ENCODE peak calls at places on chromosomes 2 and 18, in ten cellular contexts. One of them, this sample, is unnamed.

GRCh38 chr2:161586517-161587167 is 37.6 kb upstream of the SLC4A10 start:
- DNase-seq in astrocyte of the spinal cord: peak
- DNase-seq in activated CD4-positive, alpha-beta T cell treated with anti-CD3 and anti-CD28 coated beads, Interleukin-2, amount 50 U/mL, for 48 hours: no peak
- DNase-seq in skeletal muscle cell: no peak
- DNase-seq in AG04449: no peak
- DNase-seq in NCI-H524 treated with DMSO at 0.1 percent for 48 hours: peak
- DNase-seq in globus pallidus: peak
- DNase-seq in HTR-8/SVneo: peak
- DNase-seq in HepG2: peak
- DNase-seq in mesothelial cell of epicardium: no peak
- DNase-seq in this sample: peak

GRCh38 chr2:17759805-17760204 is 5.9 kb downstream of the GEN1 start:
- DNase-seq in astrocyte of the spinal cord: no peak
- DNase-seq in activated CD4-positive, alpha-beta T cell treated with anti-CD3 and anti-CD28 coated beads, Interleukin-2, amount 50 U/mL, for 48 hours: no peak
- DNase-seq in skeletal muscle cell: no peak
- DNase-seq in AG04449: no peak
- DNase-seq in NCI-H524 treated with DMSO at 0.1 percent for 48 hours: no peak
- DNase-seq in globus pallidus: no peak
- DNase-seq in HTR-8/SVneo: no peak
- DNase-seq in HepG2: no peak
- DNase-seq in mesothelial cell of epicardium: no peak
- DNase-seq in this sample: no peak

GRCh38 chr2:238098854-238099708 is 1.1 kb upstream of the ESPNL start:
- DNase-seq in astrocyte of the spinal cord: no peak
- DNase-seq in activated CD4-positive, alpha-beta T cell treated with anti-CD3 and anti-CD28 coated beads, Interleukin-2, amount 50 U/mL, for 48 hours: peak
- DNase-seq in skeletal muscle cell: no peak
- DNase-seq in AG04449: no peak
- DNase-seq in NCI-H524 treated with DMSO at 0.1 percent for 48 hours: no peak
- DNase-seq in globus pallidus: no peak
- DNase-seq in HTR-8/SVneo: no peak
- DNase-seq in HepG2: no peak
- DNase-seq in mesothelial cell of epicardium: no peak
- DNase-seq in this sample: peak

GRCh38 chr18:44725300-44726096 is 44.8 kb downstream of the SETBP1 start:
- DNase-seq in astrocyte of the spinal cord: peak
- DNase-seq in activated CD4-positive, alpha-beta T cell treated with anti-CD3 and anti-CD28 coated beads, Interleukin-2, amount 50 U/mL, for 48 hours: peak
- DNase-seq in skeletal muscle cell: no peak
- DNase-seq in AG04449: no peak
- DNase-seq in NCI-H524 treated with DMSO at 0.1 percent for 48 hours: no peak
- DNase-seq in globus pallidus: peak
- DNase-seq in HTR-8/SVneo: no peak
- DNase-seq in HepG2: no peak
- DNase-seq in mesothelial cell of epicardium: no peak
- DNase-seq in this sample: peak

GRCh38 chr2:4336855-4337254 is 633.5 kb downstream of the DCDC2C start:
- DNase-seq in astrocyte of the spinal cord: no peak
- DNase-seq in activated CD4-positive, alpha-beta T cell treated with anti-CD3 and anti-CD28 coated beads, Interleukin-2, amount 50 U/mL, for 48 hours: no peak
- DNase-seq in skeletal muscle cell: no peak
- DNase-seq in AG04449: no peak
- DNase-seq in NCI-H524 treated with DMSO at 0.1 percent for 48 hours: no peak
- DNase-seq in globus pallidus: no peak
- DNase-seq in HTR-8/SVneo: no peak
- DNase-seq in HepG2: no peak
- DNase-seq in mesothelial cell of epicardium: no peak
- DNase-seq in this sample: no peak

GRCh38 chr18:39841133-39842041 is 2113.6 kb upstream of the PIK3C3 start:
- DNase-seq in astrocyte of the spinal cord: peak
- DNase-seq in activated CD4-positive, alpha-beta T cell treated with anti-CD3 and anti-CD28 coated beads, Interleukin-2, amount 50 U/mL, for 48 hours: no peak
- DNase-seq in skeletal muscle cell: peak
- DNase-seq in AG04449: no peak
- DNase-seq in NCI-H524 treated with DMSO at 0.1 percent for 48 hours: peak
- DNase-seq in globus pallidus: peak
- DNase-seq in HTR-8/SVneo: peak
- DNase-seq in HepG2: peak
- DNase-seq in mesothelial cell of epicardium: peak
- DNase-seq in this sample: peak

GRCh38 chr2:126655500-126656310 is at the start of gene GYPC:
- DNase-seq in astrocyte of the spinal cord: peak
- DNase-seq in activated CD4-positive, alpha-beta T cell treated with anti-CD3 and anti-CD28 coated beads, Interleukin-2, amount 50 U/mL, for 48 hours: peak
- DNase-seq in skeletal muscle cell: peak
- DNase-seq in AG04449: peak
- DNase-seq in NCI-H524 treated with DMSO at 0.1 percent for 48 hours: no peak
- DNase-seq in globus pallidus: no peak
- DNase-seq in HTR-8/SVneo: peak
- DNase-seq in HepG2: no peak
- DNase-seq in mesothelial cell of epicardium: peak
- DNase-seq in this sample: peak

GRCh38 chr2:204900487-204900886 is 355.2 kb downstream of the PARD3B start:
- DNase-seq in astrocyte of the spinal cord: no peak
- DNase-seq in activated CD4-positive, alpha-beta T cell treated with anti-CD3 and anti-CD28 coated beads, Interleukin-2, amount 50 U/mL, for 48 hours: no peak
- DNase-seq in skeletal muscle cell: no peak
- DNase-seq in AG04449: no peak
- DNase-seq in NCI-H524 treated with DMSO at 0.1 percent for 48 hours: no peak
- DNase-seq in globus pallidus: no peak
- DNase-seq in HTR-8/SVneo: no peak
- DNase-seq in HepG2: peak
- DNase-seq in mesothelial cell of epicardium: no peak
- DNase-seq in this sample: no peak

GRCh38 chr2:138486347-138487198 is 15.0 kb upstream of the SPOPL start:
- DNase-seq in astrocyte of the spinal cord: no peak
- DNase-seq in activated CD4-positive, alpha-beta T cell treated with anti-CD3 and anti-CD28 coated beads, Interleukin-2, amount 50 U/mL, for 48 hours: no peak
- DNase-seq in skeletal muscle cell: no peak
- DNase-seq in AG04449: no peak
- DNase-seq in NCI-H524 treated with DMSO at 0.1 percent for 48 hours: no peak
- DNase-seq in globus pallidus: no peak
- DNase-seq in HTR-8/SVneo: no peak
- DNase-seq in HepG2: no peak
- DNase-seq in mesothelial cell of epicardium: no peak
- DNase-seq in this sample: no peak

GRCh38 chr2:5373200-5373599 is 319.0 kb upstream of the SOX11 start:
- DNase-seq in astrocyte of the spinal cord: peak
- DNase-seq in activated CD4-positive, alpha-beta T cell treated with anti-CD3 and anti-CD28 coated beads, Interleukin-2, amount 50 U/mL, for 48 hours: no peak
- DNase-seq in skeletal muscle cell: no peak
- DNase-seq in AG04449: no peak
- DNase-seq in NCI-H524 treated with DMSO at 0.1 percent for 48 hours: no peak
- DNase-seq in globus pallidus: no peak
- DNase-seq in HTR-8/SVneo: no peak
- DNase-seq in HepG2: no peak
- DNase-seq in mesothelial cell of epicardium: no peak
- DNase-seq in this sample: no peak

GRCh38 chr18:1578505-1578904 is 673.8 kb downstream of the ADCYAP1 start:
- DNase-seq in astrocyte of the spinal cord: no peak
- DNase-seq in activated CD4-positive, alpha-beta T cell treated with anti-CD3 and anti-CD28 coated beads, Interleukin-2, amount 50 U/mL, for 48 hours: no peak
- DNase-seq in skeletal muscle cell: no peak
- DNase-seq in AG04449: no peak
- DNase-seq in NCI-H524 treated with DMSO at 0.1 percent for 48 hours: no peak
- DNase-seq in globus pallidus: no peak
- DNase-seq in HTR-8/SVneo: no peak
- DNase-seq in HepG2: no peak
- DNase-seq in mesothelial cell of epicardium: no peak
- DNase-seq in this sample: no peak

GRCh38 chr18:57951999-57952774 is 91.8 kb upstream of the NEDD4L start:
- DNase-seq in astrocyte of the spinal cord: no peak
- DNase-seq in activated CD4-positive, alpha-beta T cell treated with anti-CD3 and anti-CD28 coated beads, Interleukin-2, amount 50 U/mL, for 48 hours: no peak
- DNase-seq in skeletal muscle cell: no peak
- DNase-seq in AG04449: no peak
- DNase-seq in NCI-H524 treated with DMSO at 0.1 percent for 48 hours: no peak
- DNase-seq in globus pallidus: no peak
- DNase-seq in HTR-8/SVneo: no peak
- DNase-seq in HepG2: no peak
- DNase-seq in mesothelial cell of epicardium: no peak
- DNase-seq in this sample: peak

GRCh38 chr2:156915332-156915731 is 342.2 kb upstream of the GALNT5 start:
- DNase-seq in astrocyte of the spinal cord: no peak
- DNase-seq in activated CD4-positive, alpha-beta T cell treated with anti-CD3 and anti-CD28 coated beads, Interleukin-2, amount 50 U/mL, for 48 hours: no peak
- DNase-seq in skeletal muscle cell: no peak
- DNase-seq in AG04449: no peak
- DNase-seq in NCI-H524 treated with DMSO at 0.1 percent for 48 hours: no peak
- DNase-seq in globus pallidus: no peak
- DNase-seq in HTR-8/SVneo: no peak
- DNase-seq in HepG2: no peak
- DNase-seq in mesothelial cell of epicardium: no peak
- DNase-seq in this sample: no peak

GRCh38 chr2:101790856-101791255 is 93.3 kb downstream of the MAP4K4 start:
- DNase-seq in astrocyte of the spinal cord: peak
- DNase-seq in activated CD4-positive, alpha-beta T cell treated with anti-CD3 and anti-CD28 coated beads, Interleukin-2, amount 50 U/mL, for 48 hours: no peak
- DNase-seq in skeletal muscle cell: peak
- DNase-seq in AG04449: no peak
- DNase-seq in NCI-H524 treated with DMSO at 0.1 percent for 48 hours: no peak
- DNase-seq in globus pallidus: no peak
- DNase-seq in HTR-8/SVneo: no peak
- DNase-seq in HepG2: no peak
- DNase-seq in mesothelial cell of epicardium: no peak
- DNase-seq in this sample: no peak

GRCh38 chr2:178309541-178309940 is 115.2 kb downstream of the OSBPL6 start:
- DNase-seq in astrocyte of the spinal cord: no peak
- DNase-seq in activated CD4-positive, alpha-beta T cell treated with anti-CD3 and anti-CD28 coated beads, Interleukin-2, amount 50 U/mL, for 48 hours: no peak
- DNase-seq in skeletal muscle cell: no peak
- DNase-seq in AG04449: no peak
- DNase-seq in NCI-H524 treated with DMSO at 0.1 percent for 48 hours: no peak
- DNase-seq in globus pallidus: no peak
- DNase-seq in HTR-8/SVneo: no peak
- DNase-seq in HepG2: no peak
- DNase-seq in mesothelial cell of epicardium: no peak
- DNase-seq in this sample: no peak

GRCh38 chr2:23523651-23524260 is 138.8 kb downstream of the KLHL29 start:
- DNase-seq in astrocyte of the spinal cord: peak
- DNase-seq in activated CD4-positive, alpha-beta T cell treated with anti-CD3 and anti-CD28 coated beads, Interleukin-2, amount 50 U/mL, for 48 hours: no peak
- DNase-seq in skeletal muscle cell: no peak
- DNase-seq in AG04449: no peak
- DNase-seq in NCI-H524 treated with DMSO at 0.1 percent for 48 hours: no peak
- DNase-seq in globus pallidus: no peak
- DNase-seq in HTR-8/SVneo: no peak
- DNase-seq in HepG2: no peak
- DNase-seq in mesothelial cell of epicardium: no peak
- DNase-seq in this sample: peak

GRCh38 chr2:231709636-231709980 is 1.3 kb downstream of the PTMA start:
- DNase-seq in astrocyte of the spinal cord: no peak
- DNase-seq in activated CD4-positive, alpha-beta T cell treated with anti-CD3 and anti-CD28 coated beads, Interleukin-2, amount 50 U/mL, for 48 hours: peak
- DNase-seq in skeletal muscle cell: no peak
- DNase-seq in AG04449: no peak
- DNase-seq in NCI-H524 treated with DMSO at 0.1 percent for 48 hours: no peak
- DNase-seq in globus pallidus: no peak
- DNase-seq in HTR-8/SVneo: no peak
- DNase-seq in HepG2: no peak
- DNase-seq in mesothelial cell of epicardium: peak
- DNase-seq in this sample: no peak

GRCh38 chr18:5295231-5295920 is at the start of gene ZBTB14:
- DNase-seq in astrocyte of the spinal cord: peak
- DNase-seq in activated CD4-positive, alpha-beta T cell treated with anti-CD3 and anti-CD28 coated beads, Interleukin-2, amount 50 U/mL, for 48 hours: peak
- DNase-seq in skeletal muscle cell: no peak
- DNase-seq in AG04449: no peak
- DNase-seq in NCI-H524 treated with DMSO at 0.1 percent for 48 hours: no peak
- DNase-seq in globus pallidus: peak
- DNase-seq in HTR-8/SVneo: peak
- DNase-seq in HepG2: peak
- DNase-seq in mesothelial cell of epicardium: peak
- DNase-seq in this sample: peak

GRCh38 chr2:61328707-61329251 is 142.1 kb downstream of the USP34 start:
- DNase-seq in astrocyte of the spinal cord: peak
- DNase-seq in activated CD4-positive, alpha-beta T cell treated with anti-CD3 and anti-CD28 coated beads, Interleukin-2, amount 50 U/mL, for 48 hours: no peak
- DNase-seq in skeletal muscle cell: peak
- DNase-seq in AG04449: no peak
- DNase-seq in NCI-H524 treated with DMSO at 0.1 percent for 48 hours: no peak
- DNase-seq in globus pallidus: no peak
- DNase-seq in HTR-8/SVneo: peak
- DNase-seq in HepG2: no peak
- DNase-seq in mesothelial cell of epicardium: no peak
- DNase-seq in this sample: peak

GRCh38 chr2:202717598-202718310 is 83.0 kb downstream of the FAM117B start:
- DNase-seq in astrocyte of the spinal cord: no peak
- DNase-seq in activated CD4-positive, alpha-beta T cell treated with anti-CD3 and anti-CD28 coated beads, Interleukin-2, amount 50 U/mL, for 48 hours: peak
- DNase-seq in skeletal muscle cell: no peak
- DNase-seq in AG04449: no peak
- DNase-seq in NCI-H524 treated with DMSO at 0.1 percent for 48 hours: no peak
- DNase-seq in globus pallidus: no peak
- DNase-seq in HTR-8/SVneo: no peak
- DNase-seq in HepG2: no peak
- DNase-seq in mesothelial cell of epicardium: no peak
- DNase-seq in this sample: peak

GRCh38 chr2:237643066-237643465 is 15.7 kb downstream of the LRRFIP1 start:
- DNase-seq in astrocyte of the spinal cord: no peak
- DNase-seq in activated CD4-positive, alpha-beta T cell treated with anti-CD3 and anti-CD28 coated beads, Interleukin-2, amount 50 U/mL, for 48 hours: no peak
- DNase-seq in skeletal muscle cell: no peak
- DNase-seq in AG04449: no peak
- DNase-seq in NCI-H524 treated with DMSO at 0.1 percent for 48 hours: no peak
- DNase-seq in globus pallidus: no peak
- DNase-seq in HTR-8/SVneo: no peak
- DNase-seq in HepG2: no peak
- DNase-seq in mesothelial cell of epicardium: no peak
- DNase-seq in this sample: no peak

GRCh38 chr18:21669736-21670135 is 34.8 kb downstream of the ABHD3 start:
- DNase-seq in astrocyte of the spinal cord: no peak
- DNase-seq in activated CD4-positive, alpha-beta T cell treated with anti-CD3 and anti-CD28 coated beads, Interleukin-2, amount 50 U/mL, for 48 hours: no peak
- DNase-seq in skeletal muscle cell: no peak
- DNase-seq in AG04449: no peak
- DNase-seq in NCI-H524 treated with DMSO at 0.1 percent for 48 hours: no peak
- DNase-seq in globus pallidus: no peak
- DNase-seq in HTR-8/SVneo: peak
- DNase-seq in HepG2: no peak
- DNase-seq in mesothelial cell of epicardium: no peak
- DNase-seq in this sample: peak

GRCh38 chr18:2515908-2516625 is 55.2 kb downstream of the METTL4 start:
- DNase-seq in astrocyte of the spinal cord: peak
- DNase-seq in activated CD4-positive, alpha-beta T cell treated with anti-CD3 and anti-CD28 coated beads, Interleukin-2, amount 50 U/mL, for 48 hours: no peak
- DNase-seq in skeletal muscle cell: peak
- DNase-seq in AG04449: peak
- DNase-seq in NCI-H524 treated with DMSO at 0.1 percent for 48 hours: no peak
- DNase-seq in globus pallidus: no peak
- DNase-seq in HTR-8/SVneo: peak
- DNase-seq in HepG2: peak
- DNase-seq in mesothelial cell of epicardium: no peak
- DNase-seq in this sample: peak

GRCh38 chr2:172845008-172845670 is 109.5 kb downstream of the RAPGEF4 start:
- DNase-seq in astrocyte of the spinal cord: no peak
- DNase-seq in activated CD4-positive, alpha-beta T cell treated with anti-CD3 and anti-CD28 coated beads, Interleukin-2, amount 50 U/mL, for 48 hours: no peak
- DNase-seq in skeletal muscle cell: no peak
- DNase-seq in AG04449: no peak
- DNase-seq in NCI-H524 treated with DMSO at 0.1 percent for 48 hours: no peak
- DNase-seq in globus pallidus: no peak
- DNase-seq in HTR-8/SVneo: no peak
- DNase-seq in HepG2: no peak
- DNase-seq in mesothelial cell of epicardium: no peak
- DNase-seq in this sample: no peak

GRCh38 chr18:75109001-75109400 is 99.9 kb downstream of the PTGR3 start:
- DNase-seq in astrocyte of the spinal cord: no peak
- DNase-seq in activated CD4-positive, alpha-beta T cell treated with anti-CD3 and anti-CD28 coated beads, Interleukin-2, amount 50 U/mL, for 48 hours: no peak
- DNase-seq in skeletal muscle cell: no peak
- DNase-seq in AG04449: no peak
- DNase-seq in NCI-H524 treated with DMSO at 0.1 percent for 48 hours: no peak
- DNase-seq in globus pallidus: no peak
- DNase-seq in HTR-8/SVneo: no peak
- DNase-seq in HepG2: no peak
- DNase-seq in mesothelial cell of epicardium: no peak
- DNase-seq in this sample: no peak

GRCh38 chr2:115163572-115163971 is 721.1 kb downstream of the DPP10 start:
- DNase-seq in astrocyte of the spinal cord: no peak
- DNase-seq in activated CD4-positive, alpha-beta T cell treated with anti-CD3 and anti-CD28 coated beads, Interleukin-2, amount 50 U/mL, for 48 hours: no peak
- DNase-seq in skeletal muscle cell: no peak
- DNase-seq in AG04449: no peak
- DNase-seq in NCI-H524 treated with DMSO at 0.1 percent for 48 hours: no peak
- DNase-seq in globus pallidus: no peak
- DNase-seq in HTR-8/SVneo: no peak
- DNase-seq in HepG2: no peak
- DNase-seq in mesothelial cell of epicardium: no peak
- DNase-seq in this sample: no peak

GRCh38 chr2:29206941-29207340 is 91.7 kb downstream of the CLIP4 start:
- DNase-seq in astrocyte of the spinal cord: no peak
- DNase-seq in activated CD4-positive, alpha-beta T cell treated with anti-CD3 and anti-CD28 coated beads, Interleukin-2, amount 50 U/mL, for 48 hours: no peak
- DNase-seq in skeletal muscle cell: no peak
- DNase-seq in AG04449: no peak
- DNase-seq in NCI-H524 treated with DMSO at 0.1 percent for 48 hours: no peak
- DNase-seq in globus pallidus: no peak
- DNase-seq in HTR-8/SVneo: no peak
- DNase-seq in HepG2: peak
- DNase-seq in mesothelial cell of epicardium: no peak
- DNase-seq in this sample: no peak

GRCh38 chr18:37665346-37665745 is 99.7 kb upstream of the CELF4 start:
- DNase-seq in astrocyte of the spinal cord: no peak
- DNase-seq in activated CD4-positive, alpha-beta T cell treated with anti-CD3 and anti-CD28 coated beads, Interleukin-2, amount 50 U/mL, for 48 hours: no peak
- DNase-seq in skeletal muscle cell: no peak
- DNase-seq in AG04449: no peak
- DNase-seq in NCI-H524 treated with DMSO at 0.1 percent for 48 hours: peak
- DNase-seq in globus pallidus: no peak
- DNase-seq in HTR-8/SVneo: no peak
- DNase-seq in HepG2: no peak
- DNase-seq in mesothelial cell of epicardium: no peak
- DNase-seq in this sample: no peak

This sample was measured in renal cortical epithelial cell.